ENCODE peak calls at places on chromosomes 7 and 10, in seven cellular contexts. One of them, this sample, is unnamed. For H3K9me3, the result is how much of the 10 kb centered on the place peaks cover.

GRCh38 chr10:117375360-117376147 is at the start of gene PDZD8:
- DNase-seq in hepatocyte: peak
- DNase-seq in A549: peak
- DNase-seq in AG04450: peak
- DNase-seq in SJCRH30: peak
- DNase-seq in heart right ventricle: peak
- DNase-seq in body of pancreas: peak
- DNase-seq in this sample: peak

GRCh38 chr10:119316729-119317097 is 109.3 kb downstream of the GRK5 start:
- DNase-seq in SJCRH30: peak
- DNase-seq in A549: peak
- DNase-seq in hepatocyte: peak
- DNase-seq in body of pancreas: no peak
- DNase-seq in heart right ventricle: no peak
- DNase-seq in AG04450: peak
- DNase-seq in this sample: peak

GRCh38 chr10:48363617-48364355 is 57.3 kb downstream of the MAPK8 start:
- DNase-seq in SJCRH30: peak
- DNase-seq in AG04450: peak
- DNase-seq in hepatocyte: peak
- DNase-seq in A549: peak
- DNase-seq in body of pancreas: peak
- DNase-seq in heart right ventricle: no peak
- DNase-seq in this sample: peak

GRCh38 chr7:80596933-80597517 is 41.4 kb upstream of the CD36 start:
- DNase-seq in SJCRH30: no peak
- DNase-seq in body of pancreas: no peak
- DNase-seq in A549: no peak
- DNase-seq in AG04450: no peak
- DNase-seq in heart right ventricle: no peak
- DNase-seq in hepatocyte: no peak
- DNase-seq in this sample: no peak

GRCh38 chr7:1060315-1061080 is 16.2 kb downstream of the GPR146 start:
- DNase-seq in SJCRH30: no peak
- DNase-seq in A549: no peak
- DNase-seq in body of pancreas: peak
- DNase-seq in heart right ventricle: no peak
- DNase-seq in hepatocyte: peak
- DNase-seq in AG04450: no peak
- DNase-seq in this sample: peak

GRCh38 chr7:43752411-43752810 is 6.1 kb upstream of the BLVRA start:
- DNase-seq in A549: no peak
- DNase-seq in hepatocyte: no peak
- DNase-seq in heart right ventricle: no peak
- DNase-seq in SJCRH30: no peak
- DNase-seq in AG04450: no peak
- DNase-seq in body of pancreas: no peak
- DNase-seq in this sample: no peak

GRCh38 chr7:116227678-116228239 is 17.4 kb downstream of the TES start:
- DNase-seq in hepatocyte: no peak
- DNase-seq in body of pancreas: no peak
- DNase-seq in SJCRH30: no peak
- DNase-seq in A549: no peak
- DNase-seq in heart right ventricle: no peak
- DNase-seq in AG04450: peak
- DNase-seq in this sample: no peak

GRCh38 chr10:5293691-5294550 is 70.8 kb upstream of the UCN3 start:
- DNase-seq in heart right ventricle: peak
- DNase-seq in hepatocyte: peak
- DNase-seq in A549: peak
- DNase-seq in body of pancreas: peak
- DNase-seq in AG04450: no peak
- DNase-seq in SJCRH30: peak
- DNase-seq in this sample: peak

GRCh38 chr7:81638216-81638615 is 131.6 kb downstream of the HGF start:
- DNase-seq in heart right ventricle: no peak
- DNase-seq in AG04450: no peak
- DNase-seq in A549: peak
- DNase-seq in body of pancreas: no peak
- DNase-seq in hepatocyte: no peak
- DNase-seq in SJCRH30: peak
- DNase-seq in this sample: no peak

GRCh38 chr10:132412316-132413192 is 15.6 kb downstream of the PWWP2B start:
- DNase-seq in AG04450: no peak
- DNase-seq in SJCRH30: no peak
- DNase-seq in A549: no peak
- DNase-seq in body of pancreas: peak
- DNase-seq in heart right ventricle: peak
- DNase-seq in hepatocyte: no peak
- DNase-seq in this sample: no peak

GRCh38 chr10:132415956-132416355 is 19.0 kb downstream of the PWWP2B start:
- DNase-seq in heart right ventricle: peak
- DNase-seq in AG04450: no peak
- DNase-seq in body of pancreas: no peak
- DNase-seq in SJCRH30: no peak
- DNase-seq in hepatocyte: no peak
- DNase-seq in A549: no peak
- DNase-seq in this sample: no peak

GRCh38 chr10:132413226-132414205 is 16.5 kb downstream of the PWWP2B start:
- DNase-seq in SJCRH30: no peak
- DNase-seq in AG04450: no peak
- DNase-seq in hepatocyte: no peak
- DNase-seq in A549: no peak
- DNase-seq in body of pancreas: peak
- DNase-seq in heart right ventricle: peak
- DNase-seq in this sample: no peak

GRCh38 chr10:132415255-132415654 is 18.3 kb downstream of the PWWP2B start:
- DNase-seq in hepatocyte: no peak
- DNase-seq in SJCRH30: no peak
- DNase-seq in heart right ventricle: no peak
- DNase-seq in AG04450: no peak
- DNase-seq in A549: no peak
- DNase-seq in body of pancreas: no peak
- DNase-seq in this sample: no peak

DNA sequence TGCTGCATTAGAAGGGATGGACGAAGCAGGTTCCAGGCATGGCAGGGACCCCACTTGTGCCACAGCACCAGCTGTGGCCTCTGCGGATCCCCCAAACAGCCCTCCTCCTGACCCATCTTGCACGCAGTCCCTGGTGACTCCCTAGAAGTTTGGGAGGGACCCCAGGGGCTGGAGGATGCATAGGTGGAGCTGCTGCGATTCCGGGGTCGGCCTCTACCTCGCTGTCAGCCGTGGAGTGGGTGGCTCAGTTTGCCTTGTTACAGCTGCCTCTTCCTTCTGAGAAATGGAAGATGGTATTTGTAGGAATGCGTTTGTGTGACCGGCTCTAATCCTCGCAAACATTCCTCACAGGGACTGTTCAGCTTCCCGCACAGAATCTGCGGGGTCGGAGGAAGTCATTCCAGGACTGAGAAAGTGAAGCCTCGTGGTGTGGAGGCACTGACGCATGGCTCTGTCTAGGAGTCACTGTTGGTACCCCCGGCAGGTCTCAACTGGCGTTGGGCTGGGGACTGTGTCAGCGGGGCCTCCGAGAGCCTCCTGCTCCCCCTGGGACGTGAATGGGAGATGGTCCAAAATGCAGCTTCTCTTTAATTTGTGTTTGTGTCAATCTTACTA is 17.5 kb downstream of the PWWP2B start:
- DNase-seq in heart right ventricle: peak
- DNase-seq in A549: no peak
- DNase-seq in AG04450: no peak
- DNase-seq in body of pancreas: no peak
- DNase-seq in hepatocyte: no peak
- DNase-seq in SJCRH30: no peak
- DNase-seq in this sample: no peak
- H3K9me3 ChIP-seq in heart right ventricle: under half
- H3K9me3 ChIP-seq in A549: under half
- H3K9me3 ChIP-seq in AG04450: under half
- H3K9me3 ChIP-seq in body of pancreas: under half
- H3K9me3 ChIP-seq in hepatocyte: under half
- H3K9me3 ChIP-seq in SJCRH30: under half
- H3K9me3 ChIP-seq in this sample: under half

GRCh38 chr10:72611783-72612182 is 14.1 kb downstream of the MICU1 start:
- DNase-seq in AG04450: no peak
- DNase-seq in A549: no peak
- DNase-seq in heart right ventricle: no peak
- DNase-seq in hepatocyte: no peak
- DNase-seq in SJCRH30: peak
- DNase-seq in body of pancreas: no peak
- DNase-seq in this sample: no peak
- H3K9me3 ChIP-seq in AG04450: under half
- H3K9me3 ChIP-seq in A549: under half
- H3K9me3 ChIP-seq in heart right ventricle: under half
- H3K9me3 ChIP-seq in hepatocyte: under half
- H3K9me3 ChIP-seq in SJCRH30: under half
- H3K9me3 ChIP-seq in body of pancreas: under half
- H3K9me3 ChIP-seq in this sample: under half

GRCh38 chr10:37535459-37536246 is 321.8 kb downstream of the ZNF248 start:
- DNase-seq in SJCRH30: peak
- DNase-seq in AG04450: no peak
- DNase-seq in body of pancreas: no peak
- DNase-seq in A549: peak
- DNase-seq in heart right ventricle: no peak
- DNase-seq in hepatocyte: no peak
- DNase-seq in this sample: peak

GRCh38 chr10:37534166-37534565 is 323.2 kb downstream of the ZNF248 start:
- DNase-seq in body of pancreas: no peak
- DNase-seq in A549: no peak
- DNase-seq in AG04450: no peak
- DNase-seq in hepatocyte: no peak
- DNase-seq in heart right ventricle: no peak
- DNase-seq in SJCRH30: no peak
- DNase-seq in this sample: no peak
- H3K9me3 ChIP-seq in body of pancreas: under half
- H3K9me3 ChIP-seq in A549: under half
- H3K9me3 ChIP-seq in AG04450: under half
- H3K9me3 ChIP-seq in hepatocyte: under half
- H3K9me3 ChIP-seq in heart right ventricle: under half
- H3K9me3 ChIP-seq in SJCRH30: under half
- H3K9me3 ChIP-seq in this sample: under half

GRCh38 chr10:15714847-15715246 is 4.9 kb downstream of the ITGA8 start:
- DNase-seq in hepatocyte: no peak
- DNase-seq in heart right ventricle: no peak
- DNase-seq in AG04450: no peak
- DNase-seq in body of pancreas: no peak
- DNase-seq in A549: no peak
- DNase-seq in SJCRH30: no peak
- DNase-seq in this sample: no peak

GRCh38 chr10:15712903-15713302 is 6.8 kb downstream of the ITGA8 start:
- DNase-seq in AG04450: no peak
- DNase-seq in heart right ventricle: no peak
- DNase-seq in body of pancreas: no peak
- DNase-seq in SJCRH30: no peak
- DNase-seq in A549: no peak
- DNase-seq in hepatocyte: no peak
- DNase-seq in this sample: no peak

GRCh38 chr10:15705298-15705697 is 14.4 kb downstream of the ITGA8 start:
- DNase-seq in AG04450: no peak
- DNase-seq in A549: no peak
- DNase-seq in body of pancreas: no peak
- DNase-seq in heart right ventricle: no peak
- DNase-seq in hepatocyte: no peak
- DNase-seq in SJCRH30: no peak
- DNase-seq in this sample: no peak

GRCh38 chr10:15715619-15716227 is 4.0 kb downstream of the ITGA8 start:
- DNase-seq in A549: peak
- DNase-seq in hepatocyte: peak
- DNase-seq in AG04450: no peak
- DNase-seq in body of pancreas: no peak
- DNase-seq in SJCRH30: peak
- DNase-seq in heart right ventricle: no peak
- DNase-seq in this sample: peak

GRCh38 chr10:15710455-15710854 is 9.3 kb downstream of the ITGA8 start:
- DNase-seq in AG04450: no peak
- DNase-seq in A549: no peak
- DNase-seq in hepatocyte: no peak
- DNase-seq in body of pancreas: no peak
- DNase-seq in SJCRH30: no peak
- DNase-seq in heart right ventricle: no peak
- DNase-seq in this sample: no peak
- H3K9me3 ChIP-seq in AG04450: under half
- H3K9me3 ChIP-seq in A549: under half
- H3K9me3 ChIP-seq in hepatocyte: under half
- H3K9me3 ChIP-seq in body of pancreas: under half
- H3K9me3 ChIP-seq in SJCRH30: under half
- H3K9me3 ChIP-seq in heart right ventricle: under half
- H3K9me3 ChIP-seq in this sample: under half

GRCh38 chr10:109183366-109183765 is 739.9 kb downstream of the XPNPEP1 start:
- DNase-seq in hepatocyte: no peak
- DNase-seq in body of pancreas: no peak
- DNase-seq in heart right ventricle: no peak
- DNase-seq in A549: no peak
- DNase-seq in SJCRH30: no peak
- DNase-seq in AG04450: no peak
- DNase-seq in this sample: no peak
- H3K9me3 ChIP-seq in hepatocyte: under half
- H3K9me3 ChIP-seq in body of pancreas: under half
- H3K9me3 ChIP-seq in heart right ventricle: under half
- H3K9me3 ChIP-seq in A549: under half
- H3K9me3 ChIP-seq in SJCRH30: under half
- H3K9me3 ChIP-seq in AG04450: under half
- H3K9me3 ChIP-seq in this sample: under half

GRCh38 chr7:64494912-64495461 is 67.9 kb downstream of the ZNF680 start:
- DNase-seq in A549: no peak
- DNase-seq in hepatocyte: no peak
- DNase-seq in heart right ventricle: no peak
- DNase-seq in body of pancreas: no peak
- DNase-seq in SJCRH30: no peak
- DNase-seq in AG04450: no peak
- DNase-seq in this sample: no peak

GRCh38 chr7:64498270-64498669 is 64.6 kb downstream of the ZNF680 start:
- DNase-seq in heart right ventricle: no peak
- DNase-seq in body of pancreas: no peak
- DNase-seq in AG04450: no peak
- DNase-seq in A549: no peak
- DNase-seq in hepatocyte: no peak
- DNase-seq in SJCRH30: no peak
- DNase-seq in this sample: no peak
- H3K9me3 ChIP-seq in heart right ventricle: under half
- H3K9me3 ChIP-seq in body of pancreas: under half
- H3K9me3 ChIP-seq in AG04450: under half
- H3K9me3 ChIP-seq in A549: under half
- H3K9me3 ChIP-seq in hepatocyte: under half
- H3K9me3 ChIP-seq in SJCRH30: under half
- H3K9me3 ChIP-seq in this sample: under half

DNA sequence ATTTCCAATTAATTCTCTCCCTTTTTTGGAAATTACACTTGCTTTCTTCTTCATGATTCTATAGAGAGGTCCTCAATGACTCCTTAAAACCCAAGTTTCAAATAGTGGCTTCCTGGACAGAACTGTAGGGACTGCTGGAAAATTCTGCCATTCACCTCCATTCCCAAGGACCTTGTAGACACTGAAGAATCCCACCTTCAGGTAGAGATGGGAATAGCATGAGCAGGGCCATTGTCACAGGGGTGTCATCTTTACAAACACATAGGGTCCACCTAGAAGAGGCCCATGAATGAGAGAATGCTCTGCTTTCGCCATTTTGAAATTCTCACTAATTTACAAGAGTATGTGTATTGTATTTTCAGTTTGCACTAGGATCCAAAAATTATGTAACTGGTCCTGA is 701.7 kb upstream of the CELF2 start:
- DNase-seq in hepatocyte: no peak
- DNase-seq in SJCRH30: no peak
- DNase-seq in body of pancreas: no peak
- DNase-seq in heart right ventricle: no peak
- DNase-seq in A549: no peak
- DNase-seq in AG04450: no peak
- DNase-seq in this sample: no peak
- H3K9me3 ChIP-seq in hepatocyte: under half
- H3K9me3 ChIP-seq in SJCRH30: under half
- H3K9me3 ChIP-seq in body of pancreas: under half
- H3K9me3 ChIP-seq in heart right ventricle: under half
- H3K9me3 ChIP-seq in A549: under half
- H3K9me3 ChIP-seq in AG04450: under half
- H3K9me3 ChIP-seq in this sample: under half